ENCODE peak calls at places on chromosomes 3 and 15, in four cellular contexts. G is HCT116, L is A549, S is SK-N-SH. W is an unnamed sample.

GRCh38 chr3:120487079-120487693 is 36.4 kb upstream of the FSTL1 start:
- DNase-seq in S (no peak), G (no peak), L (no peak), W (no peak)

GRCh38 chr3:108296239-108296638 is at the start of gene HHLA2:
- DNase-seq in S (no peak), G (no peak), L (peak; percentile 40), W (no peak)

GRCh38 chr15:62445244-62445643 is 280.2 kb upstream of the C2CD4B start:
- DNase-seq in S (no peak), L (no peak), G (no peak), W (no peak)

GRCh38 chr3:120348065-120348980 is 831 bp downstream of the LRRC58 start:
- DNase-seq in L (no peak), S (peak; percentile 36), G (no peak), W (peak; percentile 46)

GRCh38 chr3:166510382-166510781 is 673.2 kb upstream of the BCHE start:
- DNase-seq in G (no peak), L (no peak), S (no peak), W (no peak)

GRCh38 chr3:126349611-126350501 is 7.4 kb downstream of the KLF15 start:
- DNase-seq in L (no peak), G (no peak), S (no peak), W (no peak)

GRCh38 chr15:90062729-90063684 is 39.3 kb downstream of the IDH2 start:
- DNase-seq in L (no peak), G (no peak), S (no peak), W (no peak)

GRCh38 chr3:141959531-141959920 is 83.1 kb downstream of the ATP1B3 start:
- DNase-seq in S (no peak), G (peak; percentile 12), L (no peak), W (no peak)

GRCh38 chr3:82496890-82497560 is 735.6 kb upstream of the GBE1 start:
- DNase-seq in L (peak; percentile 39), G (peak; percentile 12), S (peak; percentile 14), W (no peak)

GRCh38 chr3:9542182-9542581 is 11.4 kb downstream of the LHFPL4 start:
- DNase-seq in L (no peak), G (no peak), S (no peak), W (no peak)

GRCh38 chr3:20096135-20096685 is 56.0 kb downstream of the KAT2B start:
- DNase-seq in G (no peak), S (no peak), L (no peak), W (no peak)

GRCh38 chr15:88344786-88345185 is 88.2 kb upstream of the NTRK3 start:
- DNase-seq in G (no peak), L (no peak), S (no peak), W (no peak)

GRCh38 chr3:22089284-22089683 is 338.3 kb upstream of the ZNF385D start:
- DNase-seq in S (peak; percentile 6), L (peak; percentile 33), G (no peak), W (no peak)

GRCh38 chr15:41689834-41690233 is 29.6 kb downstream of the MGA start:
- DNase-seq in G (no peak), L (no peak), S (no peak), W (no peak)

GRCh38 chr15:62051166-62051565 is 9.1 kb downstream of the VPS13C start:
- DNase-seq in S (no peak), L (no peak), G (no peak), W (no peak)

GRCh38 chr3:189076459-189076858 is 95.3 kb upstream of the TPRG1 start:
- DNase-seq in L (no peak), G (no peak), S (peak; percentile 70), W (no peak)

GRCh38 chr3:128767351-128767750 is 41.4 kb downstream of the RAB7A start:
- DNase-seq in L (no peak), S (no peak), G (no peak), W (no peak)

GRCh38 chr3:184332370-184333090 is 4.9 kb upstream of the FAM131A start:
- DNase-seq in S (no peak), G (no peak), L (no peak), W (no peak)

GRCh38 chr3:184154909-184155643 is at the start of gene DVL3:
- DNase-seq in L (peak; percentile 45), G (no peak), S (peak; percentile 97), W (peak; percentile 76)

GRCh38 chr3:87503901-87504498 is 227.6 kb upstream of the POU1F1 start:
- DNase-seq in G (peak; percentile 75), L (peak; percentile 86), S (peak; percentile 47), W (peak; percentile 2)

GRCh38 chr3:128433630-128434185 is 33.0 kb downstream of the DNAJB8 start:
- DNase-seq in S (no peak), L (no peak), G (no peak), W (no peak)

GRCh38 chr3:32842531-32842931 is 24.7 kb downstream of the TRIM71 start:
- DNase-seq in G (no peak), L (no peak), S (no peak), W (no peak)

GRCh38 chr3:115657168-115657567 is 33.9 kb downstream of the GAP43 start:
- DNase-seq in S (no peak), G (no peak), L (no peak), W (no peak)

GRCh38 chr15:78034495-78035191 is 42.9 kb downstream of the TBC1D2B start:
- DNase-seq in S (no peak), L (no peak), G (no peak), W (no peak)

GRCh38 chr3:158679547-158680000 is 7.1 kb upstream of the LXN start:
- DNase-seq in G (no peak), L (no peak), S (no peak), W (no peak)

GRCh38 chr15:62565620-62566019 is 400.5 kb upstream of the C2CD4B start:
- DNase-seq in L (no peak), S (no peak), G (no peak), W (no peak)

GRCh38 chr15:42080585-42081462 is 13.5 kb downstream of the PLA2G4D start:
- DNase-seq in S (no peak), G (no peak), L (no peak), W (no peak)

GRCh38 chr15:36363335-36363734 is 216.1 kb upstream of the CDIN1 start:
- DNase-seq in G (peak; percentile 33), L (peak; percentile 15), S (no peak), W (no peak)

GRCh38 chr3:191066669-191067068 is 132.4 kb upstream of the OSTN start:
- DNase-seq in L (peak; percentile 9), S (no peak), G (no peak), W (no peak)

GRCh38 chr3:63557912-63558311 is 94.6 kb upstream of the SNTN start:
- DNase-seq in S (no peak), L (no peak), G (no peak), W (no peak)

GRCh38 chr15:39657181-39657580 is 76.3 kb downstream of the THBS1 start:
- DNase-seq in G (no peak), S (no peak), L (no peak), W (no peak)

GRCh38 chr15:62054979-62055378 is 5.3 kb downstream of the VPS13C start:
- DNase-seq in L (no peak), G (no peak), S (no peak), W (no peak)

GRCh38 chr15:71784719-71785118 is 25.6 kb upstream of the NR2E3 start:
- DNase-seq in G (no peak), L (no peak), S (no peak), W (peak; percentile 85)

GRCh38 chr3:174863488-174863887 is 4.4 kb downstream of the NAALADL2 start:
- DNase-seq in S (no peak), G (peak; percentile 39), L (no peak), W (no peak)

GRCh38 chr15:56871180-56871579 is 47.3 kb upstream of the TCF12 start:
- DNase-seq in S (no peak), L (peak; percentile 53), G (peak; percentile 12), W (no peak)

GRCh38 chr15:87648278-87648677 is 608.3 kb downstream of the NTRK3 start:
- DNase-seq in S (no peak), G (no peak), L (peak; percentile 57), W (no peak)

GRCh38 chr15:90035835-90036220 is 34.7 kb downstream of the ZNF710 start:
- DNase-seq in G (no peak), L (no peak), S (no peak), W (no peak)

GRCh38 chr3:107416886-107417285 is 39.6 kb downstream of the CCDC54 start:
- DNase-seq in S (no peak), G (no peak), L (no peak), W (no peak)

GRCh38 chr15:91967935-91968605 is 114.6 kb downstream of the SLCO3A1 start:
- DNase-seq in S (no peak), G (no peak), L (no peak), W (no peak)

GRCh38 chr3:43794776-43795175 is 104.0 kb downstream of the ABHD5 start:
- DNase-seq in G (peak; percentile 19), L (no peak), S (no peak), W (no peak)
- TF ChIP-seq MAX in G (peak; percentile 25), L (no peak), S (no peak), W (no peak)

GRCh38 chr3:46811615-46812236 is 51.5 kb downstream of the MYL3 start:
- DNase-seq in L (no peak), G (no peak), S (peak; percentile 37), W (peak; percentile 84)
- H3K4me3 ChIP-seq in L (peak overlapping the region; percentile 28), G (no peak overlapping the region), S (no peak overlapping the region), W (peak overlapping the region; percentile 42)

GRCh38 chr3:61646851-61647525 is 85.6 kb downstream of the PTPRG start:
- DNase-seq in S (no peak), L (no peak), G (no peak), W (no peak)

GRCh38 chr3:61646360-61646759 is 85.0 kb downstream of the PTPRG start:
- DNase-seq in L (no peak), S (no peak), G (no peak), W (no peak)

GRCh38 chr3:61650276-61650675 is 88.9 kb downstream of the PTPRG start:
- DNase-seq in G (no peak), L (no peak), S (no peak), W (no peak)

GRCh38 chr3:61650719-61651118 is 89.3 kb downstream of the PTPRG start:
- DNase-seq in G (no peak), L (no peak), S (no peak), W (no peak)

GRCh38 chr3:61649381-61650170 is 88.2 kb downstream of the PTPRG start:
- DNase-seq in G (no peak), L (no peak), S (no peak), W (no peak)
- TF ChIP-seq MAX in G (no peak), L (no peak), S (no peak), W (no peak)

GRCh38 chr15:99017322-99017701 is 9.7 kb upstream of the PGPEP1L start:
- DNase-seq in S (no peak), L (no peak), G (no peak), W (no peak)

GRCh38 chr15:99015677-99016568 is 8.3 kb upstream of the PGPEP1L start:
- DNase-seq in S (peak; percentile 30), G (no peak), L (peak; percentile 22), W (peak; percentile 76)

GRCh38 chr15:99010743-99011142 is 3.2 kb upstream of the PGPEP1L start:
- DNase-seq in S (no peak), G (no peak), L (no peak), W (no peak)

GRCh38 chr15:99016680-99017321 is 9.2 kb upstream of the PGPEP1L start:
- DNase-seq in S (peak; percentile 42), G (no peak), L (peak; percentile 44), W (no peak)

GRCh38 chr15:99014803-99015676 is 7.4 kb upstream of the PGPEP1L start:
- DNase-seq in S (peak; percentile 78), L (peak; percentile 77), G (peak; percentile 36), W (peak; percentile 49)
- H3K4me3 ChIP-seq in S (peak overlapping the region; percentile 60), L (peak overlapping the region; percentile 69), G (peak overlapping the region; percentile 71), W (peak overlapping the region; percentile 67)

GRCh38 chr3:98746882-98747281 is 16.3 kb upstream of the ST3GAL6 start:
- DNase-seq in S (no peak), G (no peak), L (no peak), W (no peak)
- TF ChIP-seq MAX in S (no peak), G (no peak), L (no peak), W (no peak)

GRCh38 chr3:40780341-40780800 is 255.6 kb downstream of the ZNF621 start:
- DNase-seq in G (no peak), S (no peak), L (no peak), W (no peak)
- H3K4me3 ChIP-seq in G (no peak overlapping the region), S (no peak overlapping the region), L (no peak overlapping the region), W (no peak overlapping the region)

W was measured in H1.